ENCODE peak calls at places on chromosome X, in four cellular contexts. C is myocyte, I is breast epithelium, B is naive B cell. Z is an unnamed sample.
A peak's percentile ranks its signal among the peaks of the same experiment; 100 is the strongest.

GRCh38 chrX:40099046-40099968 is 1.5 kb upstream of the BCOR start:
- DNase-seq in B (peak; percentile 66), I (no peak), C (no peak), Z (no peak)

GRCh38 chrX:24314019-24314635 is at the start of gene SUPT20HL2:
- DNase-seq in B (no peak), C (no peak), I (no peak), Z (no peak)

GRCh38 chrX:4579480-4579879 is 866.0 kb upstream of the PRKX start:
- DNase-seq in C (no peak), B (no peak), I (no peak), Z (peak; percentile 28)

GRCh38 chrX:46039526-46039925 is 505.7 kb downstream of the ZNF674 start:
- DNase-seq in B (no peak), I (no peak), C (no peak), Z (peak; percentile 39)

GRCh38 chrX:40009890-40010289 is 87.9 kb downstream of the BCOR start:
- DNase-seq in I (no peak), C (no peak), B (no peak), Z (no peak)

GRCh38 chrX:10797493-10797892 is 177.1 kb upstream of the MID1 start:
- DNase-seq in B (no peak), C (no peak), I (no peak), Z (no peak)

GRCh38 chrX:119398974-119399771 is at the start of gene SLC25A43:
- DNase-seq in B (peak; percentile 17), I (no peak), C (peak; percentile 46), Z (no peak)

GRCh38 chrX:113833096-113833495 is 750.8 kb upstream of the HTR2C start:
- DNase-seq in B (no peak), I (no peak), C (no peak), Z (no peak)

GRCh38 chrX:53383376-53384087 is 38.9 kb downstream of the SMC1A start:
- DNase-seq in I (no peak), C (peak; percentile 61), B (no peak), Z (no peak)

GRCh38 chrX:9851890-9852289 is 65.7 kb downstream of the SHROOM2 start:
- DNase-seq in I (no peak), C (no peak), B (no peak), Z (no peak)